ENCODE peak calls at places on chromosomes 4 and X, in five cellular contexts. J is SK-N-SH, A is GM23248, F is GM23338, G is neural progenitor cell. R is an unnamed sample. For H3K4me1, the result is how much of the 10 kb centered on the place peaks cover.

GRCh38 chr4:10582059-10582686 is 102.4 kb downstream of the CLNK start:
- DNase-seq in J (peak), A (peak), F (peak), G (peak), R (peak)

GRCh38 chrX:136325377-136325776 is 24.6 kb downstream of the ADGRG4 start:
- DNase-seq in J (no peak), A (no peak), F (no peak), G (no peak), R (no peak)

GRCh38 chrX:104255465-104255864 is 732 bp upstream of the ESX1 start:
- DNase-seq in J (no peak), A (no peak), F (no peak), G (no peak), R (no peak)

GRCh38 chr4:20816287-20816686 is 116.0 kb downstream of the PACRGL start:
- DNase-seq in J (no peak), A (no peak), F (no peak), G (no peak), R (no peak)

GRCh38 chr4:147788791-147789190 is 56.9 kb downstream of the ARHGAP10 start:
- DNase-seq in J (peak), A (peak), F (no peak), G (no peak), R (no peak)

GRCh38 chr4:122772311-122772710 is 39.8 kb downstream of the BBS12 start:
- DNase-seq in J (no peak), A (peak), F (no peak), G (no peak), R (no peak)

GRCh38 chrX:111506826-111507225 is 4.6 kb upstream of the SERTM2 start:
- DNase-seq in J (no peak), A (no peak), F (no peak), G (no peak), R (no peak)

GRCh38 chr4:132792305-132792704 is 356.8 kb upstream of the PCDH10 start:
- DNase-seq in J (no peak), A (no peak), F (no peak), G (no peak), R (peak)

GRCh38 chr4:95660719-95661118 is 111.9 kb upstream of the UNC5C start:
- DNase-seq in J (no peak), A (no peak), F (no peak), G (peak), R (no peak)

GRCh38 chr4:169270156-169270809 is 473 bp downstream of the SH3RF1 start:
- DNase-seq in J (peak), A (peak), F (peak), G (peak), R (peak)

GRCh38 chrX:10171291-10171690 is 14.5 kb downstream of the CLCN4 start:
- DNase-seq in J (no peak), A (no peak), F (no peak), G (no peak), R (no peak)

GRCh38 chr4:94803181-94803580 is 45.4 kb downstream of the BMPR1B start:
- DNase-seq in J (no peak), A (peak), F (no peak), G (no peak), R (no peak)

GRCh38 chrX:134695999-134696398 is 37.7 kb upstream of the PLAC1 start:
- DNase-seq in J (no peak), A (peak), F (no peak), G (no peak), R (no peak)

GRCh38 chr4:43133566-43133965 is 241.1 kb downstream of the GRXCR1 start:
- DNase-seq in J (no peak), A (no peak), F (no peak), G (no peak), R (peak)

GRCh38 chrX:63718010-63718694 is 66.9 kb downstream of the ARHGEF9 start:
- DNase-seq in J (no peak), A (no peak), F (no peak), G (no peak), R (no peak)

DNA sequence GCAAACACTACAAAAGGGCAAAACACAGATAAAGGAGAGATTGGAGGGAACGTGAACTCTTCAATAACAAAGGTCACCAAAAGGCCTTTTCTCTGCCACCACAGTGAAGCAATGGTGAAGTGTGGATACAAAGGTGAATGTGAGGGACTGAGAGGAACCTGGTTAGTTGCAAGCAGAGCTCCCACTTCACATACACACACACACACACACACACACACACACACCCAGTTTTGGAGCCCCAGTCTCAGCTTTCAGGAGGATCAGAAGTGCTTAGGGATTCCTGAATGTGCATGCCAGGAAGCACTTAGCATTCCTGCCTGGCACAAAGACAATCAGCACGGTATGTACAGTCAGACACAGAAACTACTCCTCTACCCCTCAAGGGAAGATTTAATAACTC is 71.5 kb downstream of the ARHGEF9 start:
- DNase-seq in J (no peak), A (peak), F (peak), G (peak), R (no peak)
- TF ChIP-seq EZH2phosphoT487 in J (no peak), A (no peak), F (no peak), G (no peak), R (no peak)

GRCh38 chr4:186701273-186701672 is 22.4 kb downstream of the FAT1 start:
- DNase-seq in J (no peak), A (peak), F (peak), G (peak), R (no peak)
- H3K4me1 ChIP-seq in J (under half), A (under half), F (under half), G (under half), R (under half)

DNA sequence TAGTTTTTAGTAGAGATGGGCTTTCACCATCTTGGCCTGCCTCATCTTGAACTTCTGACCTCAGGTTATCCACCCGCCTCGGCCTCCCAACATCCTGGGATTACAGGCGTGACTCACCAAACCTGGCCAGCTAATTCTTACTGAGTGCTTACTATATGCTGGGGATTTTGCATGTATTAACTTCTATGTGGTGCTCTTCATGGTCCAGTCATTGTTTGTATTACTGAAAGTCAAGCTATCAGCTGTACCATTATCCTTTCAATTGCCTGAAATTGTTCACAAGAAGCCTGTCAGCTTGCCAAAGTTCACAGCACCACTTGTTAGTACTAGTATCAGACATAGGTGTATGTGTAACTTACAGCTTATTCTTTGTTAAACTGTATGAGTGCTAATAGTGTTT is 1272.1 kb downstream of the ARAP2 start:
- DNase-seq in J (no peak), A (no peak), F (no peak), G (no peak), R (peak)
- TF ChIP-seq EZH2phosphoT487 in J (no peak), A (no peak), F (no peak), G (no peak), R (no peak)

GRCh38 chrX:11438767-11439166 is 145.6 kb downstream of the AMELX start:
- DNase-seq in J (no peak), A (peak), F (no peak), G (no peak), R (no peak)
- H3K4me1 ChIP-seq in J (under half), A (under half), F (under half), G (under half), R (under half)

GRCh38 chr4:73865697-73866096 is 3.5 kb upstream of the CXCL1 start:
- DNase-seq in J (no peak), A (no peak), F (no peak), G (no peak), R (no peak)

GRCh38 chr4:73866236-73866635 is 3.0 kb upstream of the CXCL1 start:
- DNase-seq in J (no peak), A (no peak), F (no peak), G (no peak), R (no peak)

GRCh38 chr4:73868206-73869129 is 725 bp upstream of the CXCL1 start:
- DNase-seq in J (no peak), A (no peak), F (peak), G (no peak), R (peak)

GRCh38 chr4:73869130-73870055 is at the start of gene CXCL1:
- DNase-seq in J (peak), A (peak), F (peak), G (peak), R (peak)

DNA sequence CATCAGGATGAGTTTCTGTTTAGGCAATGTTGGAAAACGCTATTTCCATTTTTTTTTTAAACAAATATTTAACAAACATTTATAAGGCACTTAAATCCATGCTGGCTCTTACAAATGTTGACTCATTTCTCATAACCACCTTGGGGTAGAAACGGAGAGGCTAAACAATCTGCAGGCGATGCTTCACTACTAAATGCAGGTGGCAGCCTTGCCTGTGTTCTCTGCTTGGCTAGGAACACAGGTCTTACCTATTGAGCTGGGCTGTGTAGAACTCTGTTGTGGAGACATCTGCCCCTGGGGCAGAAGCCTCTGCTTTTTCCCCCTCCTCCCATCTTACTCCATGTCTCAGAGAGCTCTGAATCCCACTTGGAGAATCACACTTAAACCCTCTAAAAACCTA is 1.4 kb upstream of the CXCL1 start:
- DNase-seq in J (no peak), A (no peak), F (peak), G (no peak), R (peak)
- TF ChIP-seq EZH2phosphoT487 in J (no peak), A (no peak), F (no peak), G (no peak), R (no peak)

GRCh38 chrX:153964105-153964504 is 7.5 kb downstream of the HCFC1 start:
- DNase-seq in J (no peak), A (no peak), F (no peak), G (no peak), R (no peak)
- H3K4me1 ChIP-seq in J (under half), A (under half), F (under half), G (under half), R (under half)

GRCh38 chr4:7698586-7698985 is 241.1 kb downstream of the AFAP1 start:
- DNase-seq in J (peak), A (peak), F (peak), G (peak), R (no peak)

GRCh38 chr4:7699825-7700224 is 239.8 kb downstream of the AFAP1 start:
- DNase-seq in J (no peak), A (no peak), F (no peak), G (no peak), R (no peak)

GRCh38 chr4:7700665-7701064 is 239.0 kb downstream of the AFAP1 start:
- DNase-seq in J (no peak), A (no peak), F (no peak), G (no peak), R (no peak)

GRCh38 chr4:7697821-7698220 is 241.8 kb downstream of the AFAP1 start:
- DNase-seq in J (no peak), A (no peak), F (no peak), G (no peak), R (no peak)

GRCh38 chr4:7699040-7699439 is 240.6 kb downstream of the AFAP1 start:
- DNase-seq in J (peak), A (peak), F (no peak), G (no peak), R (no peak)
- TF ChIP-seq EZH2phosphoT487 in J (no peak), A (no peak), F (no peak), G (no peak), R (no peak)

GRCh38 chr4:1767058-1767769 is 25.9 kb upstream of the FGFR3 start:
- DNase-seq in J (peak), A (peak), F (peak), G (peak), R (no peak)

GRCh38 chr4:1764670-1765069 is 28.4 kb upstream of the FGFR3 start:
- DNase-seq in J (peak), A (no peak), F (no peak), G (no peak), R (no peak)

GRCh38 chr4:1765409-1766335 is 27.4 kb upstream of the FGFR3 start:
- DNase-seq in J (peak), A (no peak), F (no peak), G (peak), R (no peak)

GRCh38 chr4:1767770-1768366 is 25.2 kb upstream of the FGFR3 start:
- DNase-seq in J (peak), A (peak), F (peak), G (peak), R (no peak)

DNA sequence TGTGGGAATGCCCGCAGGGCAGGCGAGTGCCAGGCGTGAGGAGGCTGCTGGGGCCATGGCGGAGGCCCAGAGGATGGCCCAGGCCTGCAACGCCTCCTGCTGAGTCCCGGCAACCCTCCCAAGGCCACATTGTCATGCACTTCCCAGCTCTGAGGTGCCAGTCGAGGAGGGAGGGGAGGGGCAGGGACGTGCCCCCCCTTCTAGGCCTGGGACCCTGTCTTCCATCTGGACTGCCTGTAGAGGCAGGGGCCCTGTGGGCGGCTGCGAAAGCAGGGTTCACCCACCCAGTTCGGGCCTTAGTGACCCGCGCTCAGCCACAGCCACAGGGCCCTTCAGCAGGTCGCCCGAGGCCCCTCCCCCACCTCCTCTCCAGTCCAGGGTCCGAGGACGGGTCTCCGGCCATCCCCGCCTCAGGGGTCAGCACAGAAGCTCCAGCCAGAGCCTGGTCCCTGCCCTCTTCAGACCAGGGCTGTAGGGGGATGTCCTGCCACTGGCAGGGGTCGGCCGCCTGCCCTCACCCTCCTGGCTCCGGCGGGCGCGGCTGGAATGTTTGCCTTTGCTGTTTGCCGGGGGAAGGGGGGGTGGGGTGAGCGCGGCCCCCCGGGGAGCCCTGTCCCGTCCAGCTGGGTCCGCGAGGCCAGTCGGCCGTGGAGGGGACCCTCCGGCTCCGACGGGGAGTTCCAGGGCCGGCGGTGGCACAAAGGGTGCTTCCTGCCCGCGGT is 26.6 kb upstream of the FGFR3 start:
- DNase-seq in J (peak), A (no peak), F (peak), G (peak), R (no peak)
- H3K4me1 ChIP-seq in J (under half), A (under half), F (under half), G (half or more), R (under half)

GRCh38 chrX:40936827-40937226 is 148.4 kb upstream of the USP9X start:
- DNase-seq in J (no peak), A (no peak), F (no peak), G (no peak), R (no peak)

GRCh38 chrX:40943093-40943641 is 142.1 kb upstream of the USP9X start:
- DNase-seq in J (peak), A (no peak), F (no peak), G (no peak), R (no peak)

GRCh38 chrX:40933132-40934078 is 151.8 kb upstream of the USP9X start:
- DNase-seq in J (peak), A (peak), F (no peak), G (peak), R (peak)

DNA sequence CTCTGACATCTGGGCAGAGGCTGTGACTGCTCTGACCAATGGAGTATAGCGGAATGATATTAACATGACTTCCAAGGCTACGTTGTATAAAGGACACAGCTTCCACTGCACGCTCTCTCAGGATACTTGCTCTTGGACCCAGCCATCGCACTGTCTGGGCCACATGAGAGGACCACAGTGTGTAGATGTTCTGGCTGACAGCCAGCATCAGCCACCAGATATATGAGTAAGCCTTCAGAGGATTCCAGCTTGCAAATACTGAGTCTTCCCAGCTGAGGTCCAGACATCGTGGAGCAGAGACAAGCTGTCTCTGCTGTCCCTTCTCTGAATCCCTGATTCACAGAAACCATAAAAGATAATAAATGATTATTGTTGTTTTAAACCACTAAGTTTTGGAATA is 146.8 kb upstream of the USP9X start:
- DNase-seq in J (no peak), A (peak), F (no peak), G (no peak), R (peak)
- TF ChIP-seq EZH2phosphoT487 in J (no peak), A (no peak), F (no peak), G (no peak), R (no peak)

R was measured in PC-3.